ENCODE peak calls at places on chromosomes 1 and 21, in nine cellular contexts. G is GM23338, I is neural progenitor cell, B is MM.1S, Z is GM23248, M is PC-3, K is hepatocyte, S is SK-N-SH, Y is HCT116. T is an unnamed sample.

GRCh38 chr1:228207381-228207810 is 448 bp upstream of the OBSCN start:
- DNase-seq in G (no peak), I (no peak), B (no peak), Z (no peak), M (no peak), K (no peak), S (no peak), Y (no peak), T (no peak)

GRCh38 chr1:169624887-169625286 is 5.0 kb downstream of the SELP start:
- DNase-seq in G (no peak), I (no peak), B (no peak), Z (no peak), M (no peak), K (no peak), S (no peak), Y (no peak), T (no peak)

GRCh38 chr1:175269151-175269550 is 76.6 kb upstream of the KIAA0040 start:
- DNase-seq in G (peak), I (no peak), B (peak), Z (no peak), M (peak), K (peak), S (no peak), Y (peak), T (no peak)

GRCh38 chr1:247294282-247294681 is 37.4 kb downstream of the ZNF496 start:
- DNase-seq in G (no peak), I (no peak), B (no peak), Z (peak), M (peak), K (no peak), S (no peak), Y (no peak), T (no peak)

GRCh38 chr1:112507896-112508241 is 896 bp upstream of the WNT2B start:
- DNase-seq in G (peak), I (peak), B (no peak), Z (peak), M (peak), K (peak), S (peak), Y (no peak), T (peak)

GRCh38 chr1:9596419-9597123 is 7.9 kb downstream of the TMEM201 start:
- DNase-seq in G (no peak), I (no peak), B (no peak), Z (peak), M (no peak), K (no peak), S (peak), Y (no peak), T (no peak)

GRCh38 chr1:228008391-228009115 is 1.8 kb downstream of the WNT3A start:
- DNase-seq in G (peak), I (peak), B (no peak), Z (no peak), M (no peak), K (no peak), S (peak), Y (no peak), T (no peak)

GRCh38 chr1:47703161-47703825 is 265.4 kb downstream of the FOXD2 start:
- DNase-seq in G (no peak), I (no peak), B (no peak), Z (peak), M (no peak), K (no peak), S (no peak), Y (no peak), T (no peak)

GRCh38 chr1:1554926-1555915 is 14.8 kb upstream of the TMEM240 start:
- DNase-seq in G (no peak), I (no peak), B (no peak), Z (peak), M (peak), K (peak), S (no peak), Y (no peak), T (no peak)

GRCh38 chr1:39098569-39099250 is 72.6 kb downstream of the NDUFS5 start:
- DNase-seq in G (peak), I (peak), B (peak), Z (peak), M (peak), K (peak), S (peak), Y (peak), T (peak)

GRCh38 chr1:36096500-36097412 is 8.1 kb downstream of the ADPRS start:
- DNase-seq in G (peak), I (peak), B (no peak), Z (peak), M (peak), K (peak), S (peak), Y (no peak), T (peak)

GRCh38 chr1:23865543-23865930 is 2.6 kb downstream of the FUCA1 start:
- DNase-seq in G (no peak), I (no peak), B (peak), Z (peak), M (peak), K (no peak), S (no peak), Y (peak), T (no peak)

GRCh38 chr1:228344631-228345072 is 62.0 kb downstream of the TRIM11 start:
- DNase-seq in G (no peak), I (no peak), B (no peak), Z (no peak), M (peak), K (no peak), S (no peak), Y (no peak), T (no peak)

GRCh38 chr1:211127166-211127565 is 6.8 kb downstream of the KCNH1 start:
- DNase-seq in G (no peak), I (no peak), B (no peak), Z (no peak), M (no peak), K (no peak), S (no peak), Y (no peak), T (no peak)

GRCh38 chr1:31689821-31690220 is 14.0 kb downstream of the COL16A1 start:
- DNase-seq in G (no peak), I (no peak), B (no peak), Z (peak), M (peak), K (peak), S (no peak), Y (peak), T (no peak)

GRCh38 chr21:35578350-35578782 is 482.0 kb downstream of the SETD4 start:
- DNase-seq in G (no peak), I (no peak), B (no peak), Z (peak), M (no peak), K (no peak), S (no peak), Y (no peak), T (no peak)

GRCh38 chr1:98733782-98734112 is 72.2 kb downstream of the SNX7 start:
- DNase-seq in G (no peak), I (no peak), B (no peak), Z (peak), M (no peak), K (no peak), S (no peak), Y (no peak), T (no peak)

GRCh38 chr1:161791889-161792655 is 26.0 kb downstream of the ATF6 start:
- DNase-seq in G (no peak), I (no peak), B (no peak), Z (peak), M (peak), K (no peak), S (no peak), Y (no peak), T (no peak)

GRCh38 chr1:84688461-84689061 is 1.7 kb downstream of the SSX2IP start:
- DNase-seq in G (no peak), I (no peak), B (no peak), Z (peak), M (peak), K (no peak), S (no peak), Y (no peak), T (no peak)

GRCh38 chr1:231931846-231932454 is 305.4 kb downstream of the DISC1 start:
- DNase-seq in G (peak), I (no peak), B (peak), Z (no peak), M (peak), K (no peak), S (no peak), Y (peak), T (peak)

GRCh38 chr1:92987462-92987861 is 26.2 kb upstream of the DIPK1A start:
- DNase-seq in G (no peak), I (no peak), B (no peak), Z (no peak), M (no peak), K (no peak), S (no peak), Y (no peak), T (no peak)

GRCh38 chr1:160925652-160926241 is 28.9 kb downstream of the ITLN2 start:
- DNase-seq in G (peak), I (no peak), B (no peak), Z (no peak), M (peak), K (no peak), S (no peak), Y (no peak), T (no peak)

GRCh38 chr1:47725732-47726495 is 271.3 kb downstream of the TRABD2B start:
- DNase-seq in G (peak), I (peak), B (peak), Z (peak), M (peak), K (peak), S (peak), Y (peak), T (peak)

DNA sequence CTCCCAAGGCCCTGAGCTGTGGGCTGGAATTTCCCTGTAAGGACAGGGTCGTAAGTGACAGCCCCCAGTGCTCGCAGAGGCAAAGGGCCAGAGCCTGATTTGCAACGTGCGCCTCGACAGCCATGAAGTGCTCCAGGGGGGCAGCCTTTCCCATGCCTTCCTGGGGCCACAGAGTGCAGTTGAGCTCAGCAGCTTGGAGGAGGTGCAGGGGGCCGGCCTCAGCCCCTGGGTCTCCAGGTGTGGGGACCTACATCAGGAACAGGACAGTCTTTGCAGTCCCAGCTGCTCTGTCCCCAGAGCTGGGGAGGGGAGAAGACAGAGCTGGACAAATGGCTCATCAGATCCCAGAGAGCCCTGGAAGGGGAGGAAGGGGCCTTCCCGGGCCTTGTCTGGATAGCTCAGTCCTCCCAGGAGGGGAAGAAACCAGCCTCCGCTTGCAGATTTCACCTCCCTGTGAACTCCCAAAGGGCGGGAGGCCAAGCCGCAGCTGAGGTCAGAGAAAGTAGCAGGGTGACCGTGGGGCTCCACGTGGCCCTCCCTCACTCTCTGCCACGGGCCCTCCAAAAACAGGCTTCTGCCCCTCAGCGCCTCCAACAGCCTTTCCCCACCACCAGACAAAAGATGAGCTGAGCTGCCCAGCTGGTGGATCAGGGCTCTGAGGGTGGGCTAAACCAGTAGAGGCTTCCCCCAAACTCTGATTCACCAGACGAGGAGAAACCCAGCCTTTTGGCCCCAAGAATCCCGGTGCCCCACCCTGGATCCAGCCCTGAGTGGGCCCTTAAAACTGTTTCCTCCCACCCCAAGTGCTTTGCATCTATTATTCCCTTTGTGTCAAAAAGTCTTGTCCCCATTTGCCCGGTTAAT is 76.5 kb downstream of the DHRS3 start:
- DNase-seq in G (no peak), I (peak), B (no peak), Z (peak), M (no peak), K (peak), S (no peak), Y (no peak), T (no peak)
- TF ChIP-seq EZH2phosphoT487 in G (no peak), I (no peak), B (no peak), Z (no peak), M (no peak), K (no peak), S (no peak), Y (no peak), T (no peak)

DNA sequence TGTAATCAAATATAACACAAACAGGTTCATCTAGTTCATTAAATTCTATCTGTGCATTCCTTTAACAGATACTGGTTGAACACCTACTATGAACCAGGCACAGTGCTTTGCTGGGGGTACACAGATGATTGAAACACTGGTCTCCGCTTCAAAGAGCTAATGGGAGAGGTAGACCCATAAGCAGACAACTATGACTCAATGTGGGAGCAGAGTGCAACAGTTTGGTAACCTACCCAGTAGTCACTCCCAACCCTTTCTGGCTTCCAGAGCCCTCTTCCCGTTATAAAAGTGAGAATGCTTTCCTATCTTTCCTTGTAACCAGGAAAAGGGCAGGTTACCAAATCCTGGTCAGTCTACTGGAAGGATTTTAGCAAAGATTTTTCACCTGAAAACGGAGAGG is 8.0 kb upstream of the ETV3 start:
- DNase-seq in G (no peak), I (no peak), B (no peak), Z (no peak), M (no peak), K (no peak), S (no peak), Y (no peak), T (no peak)
- TF ChIP-seq EZH2phosphoT487 in G (no peak), I (no peak), B (no peak), Z (no peak), M (no peak), K (no peak), S (no peak), Y (no peak), T (no peak)

GRCh38 chr21:41730399-41730798 is 36.5 kb downstream of the RIPK4 start:
- DNase-seq in G (no peak), I (no peak), B (no peak), Z (no peak), M (no peak), K (no peak), S (no peak), Y (no peak), T (no peak)
- TF ChIP-seq EZH2phosphoT487 in G (no peak), I (no peak), B (no peak), Z (no peak), M (no peak), K (no peak), S (no peak), Y (no peak), T (no peak)

DNA sequence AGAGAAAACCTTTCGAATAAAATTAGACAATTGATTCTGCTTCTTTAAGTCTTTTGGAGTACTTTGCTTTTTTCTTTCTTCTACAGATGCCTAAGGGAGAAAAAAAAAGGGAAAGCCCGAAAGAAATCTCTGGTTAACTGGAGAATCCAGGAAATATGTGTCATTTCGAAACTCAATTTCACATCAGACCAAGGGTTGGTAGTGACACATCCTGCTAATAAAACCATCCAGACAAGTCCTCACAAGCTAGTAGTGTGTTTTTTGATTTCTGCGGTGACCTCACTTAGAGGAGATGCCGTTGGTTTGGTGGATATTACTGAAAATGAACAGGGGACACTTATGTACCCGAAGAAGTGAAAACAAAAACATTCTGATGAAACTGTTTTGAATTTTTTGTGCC is 726.5 kb upstream of the ADAMTS5 start:
- DNase-seq in G (no peak), I (no peak), B (no peak), Z (peak), M (peak), K (no peak), S (no peak), Y (no peak), T (no peak)
- TF ChIP-seq EZH2phosphoT487 in G (no peak), I (no peak), B (no peak), Z (no peak), M (no peak), K (no peak), S (no peak), Y (no peak), T (no peak)

GRCh38 chr1:54546651-54547348 is 1.2 kb upstream of the ACOT11 start:
- DNase-seq in G (no peak), I (no peak), B (no peak), Z (peak), M (no peak), K (peak), S (no peak), Y (no peak), T (no peak)

GRCh38 chr1:54545916-54546635 is 2.0 kb upstream of the ACOT11 start:
- DNase-seq in G (no peak), I (no peak), B (no peak), Z (no peak), M (no peak), K (no peak), S (no peak), Y (no peak), T (no peak)

GRCh38 chr1:54542120-54542961 is 5.7 kb upstream of the ACOT11 start:
- DNase-seq in G (peak), I (peak), B (peak), Z (peak), M (no peak), K (peak), S (peak), Y (peak), T (peak)

GRCh38 chr1:54542962-54543539 is 5.0 kb upstream of the ACOT11 start:
- DNase-seq in G (peak), I (no peak), B (no peak), Z (peak), M (no peak), K (peak), S (no peak), Y (no peak), T (no peak)

GRCh38 chr1:54543729-54544496 is 4.1 kb upstream of the ACOT11 start:
- DNase-seq in G (no peak), I (no peak), B (no peak), Z (peak), M (no peak), K (no peak), S (peak), Y (no peak), T (no peak)
- TF ChIP-seq EZH2phosphoT487 in G (no peak), I (no peak), B (no peak), Z (no peak), M (no peak), K (no peak), S (no peak), Y (no peak), T (no peak)

GRCh38 chr1:61486783-61487505 is 238.0 kb downstream of the TM2D1 start:
- DNase-seq in G (no peak), I (no peak), B (no peak), Z (no peak), M (peak), K (no peak), S (peak), Y (no peak), T (no peak)

GRCh38 chr1:61480273-61480672 is 244.7 kb downstream of the TM2D1 start:
- DNase-seq in G (no peak), I (no peak), B (no peak), Z (no peak), M (no peak), K (no peak), S (no peak), Y (no peak), T (no peak)

GRCh38 chr1:61477301-61477700 is 247.6 kb downstream of the TM2D1 start:
- DNase-seq in G (peak), I (peak), B (no peak), Z (no peak), M (no peak), K (no peak), S (no peak), Y (no peak), T (no peak)

GRCh38 chr1:61482170-61482569 is 242.8 kb downstream of the TM2D1 start:
- DNase-seq in G (no peak), I (no peak), B (no peak), Z (no peak), M (no peak), K (no peak), S (no peak), Y (no peak), T (no peak)

DNA sequence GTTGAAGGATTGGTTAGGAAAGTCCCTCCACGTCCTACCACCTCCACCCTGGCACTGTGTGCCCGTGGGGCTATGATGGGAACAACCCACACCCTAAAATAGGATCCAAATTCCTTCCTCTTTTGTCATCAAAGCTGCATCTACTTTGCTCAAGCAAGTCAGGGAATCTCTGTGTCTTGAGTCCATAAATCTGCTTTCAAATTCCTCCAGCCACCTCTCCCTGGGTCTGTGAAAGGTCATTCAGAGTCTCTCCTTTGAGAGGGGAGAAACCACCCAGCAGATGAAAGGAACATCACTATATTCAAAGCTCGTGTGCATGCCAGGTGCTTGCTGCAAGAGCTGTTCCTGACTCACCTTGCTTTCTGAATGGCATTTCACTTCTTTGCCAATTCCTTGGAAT is 243.6 kb downstream of the TM2D1 start:
- DNase-seq in G (no peak), I (no peak), B (no peak), Z (peak), M (peak), K (no peak), S (no peak), Y (no peak), T (no peak)
- TF ChIP-seq EZH2phosphoT487 in G (no peak), I (no peak), B (no peak), Z (no peak), M (no peak), K (no peak), S (no peak), Y (no peak), T (no peak)